ENCODE peak calls at places on chromosomes 5 and 9, in four cellular contexts. One of them, this sample, is unnamed.
A peak's percentile ranks its signal among the peaks of the same experiment; 100 is the strongest.

GRCh38 chr5:71653119-71653518 is 66.0 kb upstream of the CARTPT start:
- DNase-seq in endothelial cell of umbilical vein: peak; percentile 43
- DNase-seq in foreskin fibroblast: no peak
- DNase-seq in IMR-90: no peak
- DNase-seq in this sample: no peak

GRCh38 chr5:147403659-147404640 is 105.9 kb downstream of the DPYSL3 start:
- DNase-seq in endothelial cell of umbilical vein: peak; percentile 96
- DNase-seq in foreskin fibroblast: peak; percentile 97
- DNase-seq in IMR-90: peak; percentile 99
- DNase-seq in this sample: peak; percentile 30

GRCh38 chr5:5711112-5711511 is 288.6 kb downstream of the ICE1 start:
- DNase-seq in endothelial cell of umbilical vein: no peak
- DNase-seq in foreskin fibroblast: no peak
- DNase-seq in IMR-90: no peak
- DNase-seq in this sample: no peak

GRCh38 chr5:178899289-178899688 is 3.6 kb downstream of the ZFP2 start:
- DNase-seq in endothelial cell of umbilical vein: no peak
- DNase-seq in foreskin fibroblast: no peak
- DNase-seq in IMR-90: no peak
- DNase-seq in this sample: no peak

GRCh38 chr9:2802494-2802921 is 41.4 kb downstream of the PUM3 start:
- DNase-seq in endothelial cell of umbilical vein: no peak
- DNase-seq in foreskin fibroblast: peak; percentile 35
- DNase-seq in IMR-90: peak; percentile 82
- DNase-seq in this sample: no peak

GRCh38 chr5:165325201-165325600 is 1819.8 kb downstream of the MAT2B start:
- DNase-seq in endothelial cell of umbilical vein: peak; percentile 3
- DNase-seq in foreskin fibroblast: peak; percentile 2
- DNase-seq in IMR-90: peak; percentile 12
- DNase-seq in this sample: no peak

GRCh38 chr5:132110930-132111329 is 37.3 kb downstream of the CSF2 start:
- DNase-seq in endothelial cell of umbilical vein: no peak
- DNase-seq in foreskin fibroblast: peak; percentile 33
- DNase-seq in IMR-90: peak; percentile 71
- DNase-seq in this sample: no peak

GRCh38 chr9:92504881-92505280 is 22.6 kb upstream of the ASPN start:
- DNase-seq in endothelial cell of umbilical vein: no peak
- DNase-seq in foreskin fibroblast: peak; percentile 36
- DNase-seq in IMR-90: peak; percentile 35
- DNase-seq in this sample: no peak

GRCh38 chr5:127076730-127077129 is 3.4 kb upstream of the C5orf63 start:
- DNase-seq in endothelial cell of umbilical vein: peak; percentile 87
- DNase-seq in foreskin fibroblast: peak; percentile 80
- DNase-seq in IMR-90: peak; percentile 53
- DNase-seq in this sample: no peak

GRCh38 chr5:137143244-137143605 is 355.9 kb downstream of the SPOCK1 start:
- DNase-seq in endothelial cell of umbilical vein: no peak
- DNase-seq in foreskin fibroblast: no peak
- DNase-seq in IMR-90: no peak
- DNase-seq in this sample: no peak

GRCh38 chr5:120053841-120054240 is 410.3 kb upstream of the PRR16 start:
- DNase-seq in endothelial cell of umbilical vein: no peak
- DNase-seq in foreskin fibroblast: peak; percentile 51
- DNase-seq in IMR-90: no peak
- DNase-seq in this sample: no peak

GRCh38 chr9:73081979-73082657 is 69.5 kb upstream of the ANXA1 start:
- DNase-seq in endothelial cell of umbilical vein: peak; percentile 90
- DNase-seq in foreskin fibroblast: peak; percentile 78
- DNase-seq in IMR-90: peak; percentile 27
- DNase-seq in this sample: no peak

GRCh38 chr5:7659420-7659819 is 191.5 kb downstream of the CFAP90 start:
- DNase-seq in endothelial cell of umbilical vein: no peak
- DNase-seq in foreskin fibroblast: no peak
- DNase-seq in IMR-90: no peak
- DNase-seq in this sample: no peak

GRCh38 chr5:149024477-149024876 is 38.4 kb downstream of the SH3TC2 start:
- DNase-seq in endothelial cell of umbilical vein: peak; percentile 39
- DNase-seq in foreskin fibroblast: peak; percentile 84
- DNase-seq in IMR-90: peak; percentile 77
- DNase-seq in this sample: no peak

GRCh38 chr9:88358743-88359142 is 29.5 kb upstream of the SPIN1 start:
- DNase-seq in endothelial cell of umbilical vein: no peak
- DNase-seq in foreskin fibroblast: no peak
- DNase-seq in IMR-90: no peak
- DNase-seq in this sample: no peak

GRCh38 chr9:117325110-117325788 is 89.6 kb downstream of the ASTN2 start:
- DNase-seq in endothelial cell of umbilical vein: no peak
- DNase-seq in foreskin fibroblast: no peak
- DNase-seq in IMR-90: no peak
- DNase-seq in this sample: no peak

GRCh38 chr5:6760636-6761035 is 47.4 kb downstream of the TENT4A start:
- DNase-seq in endothelial cell of umbilical vein: no peak
- DNase-seq in foreskin fibroblast: no peak
- DNase-seq in IMR-90: no peak
- DNase-seq in this sample: no peak

GRCh38 chr5:171745602-171746001 is 40.0 kb upstream of the SMIM23 start:
- DNase-seq in endothelial cell of umbilical vein: no peak
- DNase-seq in foreskin fibroblast: peak; percentile 57
- DNase-seq in IMR-90: no peak
- DNase-seq in this sample: no peak

GRCh38 chr9:72038408-72038807 is 22.0 kb downstream of the C9orf57 start:
- DNase-seq in endothelial cell of umbilical vein: no peak
- DNase-seq in foreskin fibroblast: peak; percentile 51
- DNase-seq in IMR-90: no peak
- DNase-seq in this sample: no peak

GRCh38 chr5:91194861-91195460 is 188.2 kb downstream of the ARRDC3 start:
- DNase-seq in endothelial cell of umbilical vein: no peak
- DNase-seq in foreskin fibroblast: no peak
- DNase-seq in IMR-90: no peak
- DNase-seq in this sample: no peak

GRCh38 chr9:114382951-114383865 is 4.6 kb downstream of the AKNA start:
- DNase-seq in endothelial cell of umbilical vein: no peak
- DNase-seq in foreskin fibroblast: peak; percentile 72
- DNase-seq in IMR-90: peak; percentile 50
- DNase-seq in this sample: no peak

GRCh38 chr5:72503888-72504491 is 3.2 kb downstream of the ZNF366 start:
- DNase-seq in endothelial cell of umbilical vein: peak; percentile 48
- DNase-seq in foreskin fibroblast: peak; percentile 83
- DNase-seq in IMR-90: peak; percentile 44
- DNase-seq in this sample: no peak

GRCh38 chr5:15463231-15463630 is 36.7 kb upstream of the FBXL7 start:
- DNase-seq in endothelial cell of umbilical vein: peak; percentile 52
- DNase-seq in foreskin fibroblast: peak; percentile 53
- DNase-seq in IMR-90: peak; percentile 33
- DNase-seq in this sample: no peak

GRCh38 chr9:726005-726404 is 115.5 kb upstream of the DMRT1 start:
- DNase-seq in endothelial cell of umbilical vein: no peak
- DNase-seq in foreskin fibroblast: no peak
- DNase-seq in IMR-90: no peak
- DNase-seq in this sample: no peak

GRCh38 chr9:116501871-116502270 is 185.2 kb upstream of the TRIM32 start:
- DNase-seq in endothelial cell of umbilical vein: no peak
- DNase-seq in foreskin fibroblast: peak; percentile 73
- DNase-seq in IMR-90: peak; percentile 59
- DNase-seq in this sample: no peak

GRCh38 chr5:10227396-10227795 is 22.3 kb downstream of the ATPSCKMT start:
- DNase-seq in endothelial cell of umbilical vein: no peak
- DNase-seq in foreskin fibroblast: peak; percentile 56
- DNase-seq in IMR-90: peak; percentile 79
- DNase-seq in this sample: no peak

GRCh38 chr9:5843450-5844249 is 10.7 kb upstream of the ERMP1 start:
- DNase-seq in endothelial cell of umbilical vein: peak; percentile 61
- DNase-seq in foreskin fibroblast: peak; percentile 66
- DNase-seq in IMR-90: peak; percentile 29
- DNase-seq in this sample: no peak

GRCh38 chr5:113336975-113337374 is 97.8 kb downstream of the TSSK1B start:
- DNase-seq in endothelial cell of umbilical vein: peak; percentile 78
- DNase-seq in foreskin fibroblast: peak; percentile 78
- DNase-seq in IMR-90: peak; percentile 77
- DNase-seq in this sample: no peak

GRCh38 chr9:99019523-99020331 is 76.0 kb downstream of the COL15A1 start:
- DNase-seq in endothelial cell of umbilical vein: peak; percentile 51
- DNase-seq in foreskin fibroblast: peak; percentile 91
- DNase-seq in IMR-90: peak; percentile 99
- DNase-seq in this sample: no peak

GRCh38 chr5:79193643-79194042 is 42.3 kb upstream of the JMY start:
- DNase-seq in endothelial cell of umbilical vein: peak; percentile 12
- DNase-seq in foreskin fibroblast: peak; percentile 56
- DNase-seq in IMR-90: peak; percentile 16
- DNase-seq in this sample: no peak

GRCh38 chr5:14406554-14406849 is 175.1 kb upstream of the OTULINL start:
- DNase-seq in endothelial cell of umbilical vein: peak; percentile 69
- DNase-seq in foreskin fibroblast: peak; percentile 69
- DNase-seq in IMR-90: peak; percentile 97
- DNase-seq in this sample: no peak

GRCh38 chr5:181215997-181216982 is 6.8 kb upstream of the TRIM41 start:
- DNase-seq in endothelial cell of umbilical vein: no peak
- DNase-seq in foreskin fibroblast: no peak
- DNase-seq in IMR-90: no peak
- DNase-seq in this sample: no peak
- H3K4me3 ChIP-seq in endothelial cell of umbilical vein: peak overlapping the region; percentile 4
- H3K4me3 ChIP-seq in foreskin fibroblast: peak overlapping the region; percentile 41
- H3K4me3 ChIP-seq in IMR-90: peak overlapping the region; percentile 33
- H3K4me3 ChIP-seq in this sample: peak overlapping the region; percentile 55

GRCh38 chr9:14435871-14436270 is 121.9 kb upstream of the NFIB start:
- DNase-seq in endothelial cell of umbilical vein: no peak
- DNase-seq in foreskin fibroblast: no peak
- DNase-seq in IMR-90: no peak
- DNase-seq in this sample: no peak

GRCh38 chr9:14433293-14433818 is 119.4 kb upstream of the NFIB start:
- DNase-seq in endothelial cell of umbilical vein: peak; percentile 96
- DNase-seq in foreskin fibroblast: peak; percentile 28
- DNase-seq in IMR-90: no peak
- DNase-seq in this sample: no peak

GRCh38 chr9:14434971-14435718 is 121.2 kb upstream of the NFIB start:
- DNase-seq in endothelial cell of umbilical vein: no peak
- DNase-seq in foreskin fibroblast: no peak
- DNase-seq in IMR-90: no peak
- DNase-seq in this sample: no peak

GRCh38 chr9:14437336-14438231 is 123.6 kb upstream of the NFIB start:
- DNase-seq in endothelial cell of umbilical vein: peak; percentile 81
- DNase-seq in foreskin fibroblast: peak; percentile 14
- DNase-seq in IMR-90: no peak
- DNase-seq in this sample: no peak

GRCh38 chr9:14433841-14434511 is 120.0 kb upstream of the NFIB start:
- DNase-seq in endothelial cell of umbilical vein: no peak
- DNase-seq in foreskin fibroblast: peak; percentile 79
- DNase-seq in IMR-90: peak; percentile 69
- DNase-seq in this sample: no peak
- TF ChIP-seq CTCF in endothelial cell of umbilical vein: peak; percentile 5
- TF ChIP-seq CTCF in foreskin fibroblast: peak; percentile 17
- TF ChIP-seq CTCF in IMR-90: peak; percentile 54
- TF ChIP-seq CTCF in this sample: no peak

DNA sequence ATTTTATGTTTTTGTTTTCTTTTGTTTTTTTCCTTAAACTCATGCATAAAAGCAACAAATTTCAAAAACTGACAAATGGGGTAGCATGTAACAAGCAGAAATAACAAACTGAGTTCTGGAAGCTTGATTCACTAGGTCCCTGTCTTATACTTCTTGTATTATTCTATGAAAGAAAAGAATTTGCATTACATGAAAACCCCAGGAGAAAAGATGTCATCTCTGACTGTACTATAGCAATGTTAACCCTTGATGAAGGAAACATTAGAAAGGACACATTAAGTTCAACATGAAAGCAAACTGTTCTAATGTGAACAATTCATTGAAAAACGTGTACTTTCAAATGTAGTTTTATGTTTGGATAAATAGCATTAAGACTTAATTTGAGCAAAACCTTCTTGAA is 9.2 kb downstream of the RAB14 start:
- DNase-seq in endothelial cell of umbilical vein: no peak
- DNase-seq in foreskin fibroblast: no peak
- DNase-seq in IMR-90: no peak
- DNase-seq in this sample: no peak
- H3K4me3 ChIP-seq in endothelial cell of umbilical vein: no peak overlapping the region
- H3K4me3 ChIP-seq in foreskin fibroblast: no peak overlapping the region
- H3K4me3 ChIP-seq in IMR-90: no peak overlapping the region
- H3K4me3 ChIP-seq in this sample: no peak overlapping the region

GRCh38 chr5:64209353-64209752 is 43.7 kb downstream of the RNF180 start:
- DNase-seq in endothelial cell of umbilical vein: no peak
- DNase-seq in foreskin fibroblast: no peak
- DNase-seq in IMR-90: no peak
- DNase-seq in this sample: no peak

GRCh38 chr5:64213568-64213967 is 47.9 kb downstream of the RNF180 start:
- DNase-seq in endothelial cell of umbilical vein: no peak
- DNase-seq in foreskin fibroblast: no peak
- DNase-seq in IMR-90: no peak
- DNase-seq in this sample: no peak

GRCh38 chr5:64206653-64207052 is 41.0 kb downstream of the RNF180 start:
- DNase-seq in endothelial cell of umbilical vein: no peak
- DNase-seq in foreskin fibroblast: no peak
- DNase-seq in IMR-90: no peak
- DNase-seq in this sample: no peak

GRCh38 chr5:64210866-64211265 is 45.2 kb downstream of the RNF180 start:
- DNase-seq in endothelial cell of umbilical vein: peak; percentile 83
- DNase-seq in foreskin fibroblast: peak; percentile 94
- DNase-seq in IMR-90: peak; percentile 72
- DNase-seq in this sample: no peak

GRCh38 chr5:64207978-64208377 is 42.3 kb downstream of the RNF180 start:
- DNase-seq in endothelial cell of umbilical vein: peak; percentile 40
- DNase-seq in foreskin fibroblast: peak; percentile 23
- DNase-seq in IMR-90: peak; percentile 3
- DNase-seq in this sample: no peak
- TF ChIP-seq CTCF in endothelial cell of umbilical vein: no peak
- TF ChIP-seq CTCF in foreskin fibroblast: no peak
- TF ChIP-seq CTCF in IMR-90: peak; percentile 34
- TF ChIP-seq CTCF in this sample: no peak

This sample was measured in GM12864.